ENCODE peak calls at places on chromosomes 2 and 18, in four cellular contexts. T is activated naive CD8-positive, alpha-beta T cell treated with anti-CD3 and anti-CD28 coated beads, Interleukin-2, amount 10 ng/mL, durations not matched to agents 7 days and 5 days; X is stomach; E is effector memory CD8-positive, alpha-beta T cell. N is an unnamed sample.

GRCh38 chr2:65377556-65378307 is 54.7 kb downstream of the SPRED2 start:
- DNase-seq in T (no peak), X (no peak), E (no peak), N (no peak)

GRCh38 chr2:102604754-102605153 is 14.6 kb upstream of the SLC9A2 start:
- DNase-seq in T (no peak), X (no peak), E (no peak), N (no peak)

GRCh38 chr2:98803747-98804650 is 73.1 kb upstream of the MGAT4A start:
- DNase-seq in T (no peak), X (no peak), E (no peak), N (no peak)

GRCh38 chr2:7732497-7732896 is 815.3 kb downstream of the RNF144A start:
- DNase-seq in T (no peak), X (no peak), E (no peak), N (no peak)

GRCh38 chr2:101265893-101266499 is 13.3 kb downstream of the CNOT11 start:
- DNase-seq in T (no peak), X (peak; percentile 48), E (no peak), N (no peak)

GRCh38 chr18:68638613-68639012 is 76.3 kb downstream of the TMX3 start:
- DNase-seq in T (no peak), X (no peak), E (no peak), N (no peak)

GRCh38 chr2:59276033-59276432 is 1034.9 kb upstream of the FANCL start:
- DNase-seq in T (no peak), X (no peak), E (no peak), N (no peak)

GRCh38 chr2:178258916-178259315 is 64.6 kb downstream of the OSBPL6 start:
- DNase-seq in T (no peak), X (no peak), E (no peak), N (no peak)

GRCh38 chr2:239258248-239258647 is 142.6 kb downstream of the HDAC4 start:
- DNase-seq in T (no peak), X (no peak), E (no peak), N (no peak)

GRCh38 chr18:77145364-77145901 is 12.8 kb upstream of the MBP start:
- DNase-seq in T (no peak), X (no peak), E (no peak), N (no peak)

GRCh38 chr18:64240301-64240700 is 91.4 kb upstream of the LINC00305 start:
- DNase-seq in T (no peak), X (no peak), E (no peak), N (no peak)

GRCh38 chr2:105794926-105795574 is 50.3 kb downstream of the NCK2 start:
- DNase-seq in T (no peak), X (no peak), E (no peak), N (no peak)

GRCh38 chr18:48833701-48834394 is 116.9 kb downstream of the SMAD7 start:
- DNase-seq in T (peak; percentile 53), X (peak; percentile 11), E (peak; percentile 62), N (peak; percentile 33)

GRCh38 chr2:172342056-172342455 is 85.3 kb upstream of the ITGA6 start:
- DNase-seq in T (no peak), X (no peak), E (no peak), N (no peak)